ENCODE peak calls at places on chromosomes 7 and 10, in ten cellular contexts. F, C, Q, I, Y, R, L, D, S and K are unnamed samples.

GRCh38 chr10:109893371-109893770 is 29.9 kb downstream of the XPNPEP1 start:
- DNase-seq in F (no peak), C (no peak), Q (no peak), I (no peak), Y (no peak), R (no peak), L (no peak), D (no peak), S (no peak), K (no peak)

GRCh38 chr10:35781643-35782035 is 139.5 kb upstream of the FZD8 start:
- DNase-seq in F (no peak), C (peak; percentile 41), Q (no peak), I (no peak), Y (no peak), R (no peak), L (no peak), D (no peak), S (peak; percentile 28), K (no peak)

GRCh38 chr10:96352587-96352986 is 6.2 kb downstream of the OPALIN start:
- DNase-seq in F (no peak), C (no peak), Q (no peak), I (no peak), Y (no peak), R (no peak), L (no peak), D (no peak), S (no peak), K (no peak)

GRCh38 chr7:97218767-97219166 is 101.3 kb downstream of the SDHAF3 start:
- DNase-seq in F (no peak), C (no peak), Q (no peak), I (no peak), Y (no peak), R (no peak), L (no peak), D (no peak), S (no peak), K (no peak)

GRCh38 chr10:113891476-113891875 is 37.0 kb downstream of the NHLRC2 start:
- DNase-seq in F (no peak), C (no peak), Q (peak; percentile 46), I (no peak), Y (no peak), R (no peak), L (no peak), D (no peak), S (no peak), K (no peak)

GRCh38 chr10:63504145-63504881 is 16.9 kb upstream of the REEP3 start:
- DNase-seq in F (no peak), C (no peak), Q (no peak), I (no peak), Y (no peak), R (no peak), L (no peak), D (no peak), S (no peak), K (no peak)

GRCh38 chr10:94630017-94630688 is 53.4 kb upstream of the CYP2C18 start:
- DNase-seq in F (no peak), C (no peak), Q (peak; percentile 48), I (no peak), Y (no peak), R (no peak), L (no peak), D (peak; percentile 39), S (peak; percentile 43), K (peak; percentile 19)

GRCh38 chr7:125492521-125492920 is 562.9 kb upstream of the POT1 start:
- DNase-seq in F (no peak), C (no peak), Q (no peak), I (no peak), Y (no peak), R (no peak), L (no peak), D (no peak), S (no peak), K (no peak)

GRCh38 chr10:93458821-93459257 is 23.3 kb downstream of the MYOF start:
- DNase-seq in F (peak; percentile 81), C (no peak), Q (peak; percentile 48), I (peak; percentile 75), Y (peak; percentile 95), R (peak; percentile 71), L (peak; percentile 82), D (no peak), S (peak; percentile 99), K (peak; percentile 100)

GRCh38 chr10:26534384-26534783 is 96.2 kb downstream of the APBB1IP start:
- DNase-seq in F (no peak), C (no peak), Q (no peak), I (no peak), Y (no peak), R (no peak), L (no peak), D (no peak), S (peak; percentile 28), K (no peak)
- TF ChIP-seq CTCF in F (no peak), C (peak; percentile 24), Q (no peak), I (no peak), Y (no peak), R (no peak), L (no peak), D (no peak), S (peak; percentile 21), K (peak; percentile 25)

GRCh38 chr7:131305152-131305551 is 22.5 kb upstream of the MKLN1 start:
- DNase-seq in F (no peak), C (no peak), Q (no peak), I (no peak), Y (no peak), R (no peak), L (no peak), D (no peak), S (no peak), K (no peak)

GRCh38 chr7:131302453-131302852 is 25.2 kb upstream of the MKLN1 start:
- DNase-seq in F (no peak), C (no peak), Q (no peak), I (peak; percentile 34), Y (no peak), R (no peak), L (no peak), D (no peak), S (no peak), K (no peak)

GRCh38 chr7:131300572-131301466 is 26.9 kb upstream of the MKLN1 start:
- DNase-seq in F (no peak), C (no peak), Q (no peak), I (no peak), Y (no peak), R (no peak), L (no peak), D (no peak), S (no peak), K (no peak)

GRCh38 chr7:131300078-131300477 is 27.6 kb upstream of the MKLN1 start:
- DNase-seq in F (no peak), C (no peak), Q (no peak), I (no peak), Y (no peak), R (no peak), L (no peak), D (no peak), S (no peak), K (no peak)

GRCh38 chr7:131302876-131303707 is 24.6 kb upstream of the MKLN1 start:
- DNase-seq in F (no peak), C (peak; percentile 11), Q (no peak), I (peak; percentile 46), Y (no peak), R (no peak), L (no peak), D (peak; percentile 30), S (peak; percentile 68), K (no peak)
- TF ChIP-seq CTCF in F (no peak), C (no peak), Q (peak; percentile 45), I (no peak), Y (no peak), R (peak; percentile 57), L (peak; percentile 60), D (peak; percentile 50), S (peak; percentile 62), K (peak; percentile 43)

GRCh38 chr10:120644549-120645410 is 187.8 kb downstream of the PLPP4 start:
- DNase-seq in F (no peak), C (no peak), Q (no peak), I (no peak), Y (no peak), R (no peak), L (no peak), D (no peak), S (no peak), K (no peak)

GRCh38 chr10:120646159-120646558 is 189.1 kb downstream of the PLPP4 start:
- DNase-seq in F (no peak), C (no peak), Q (no peak), I (no peak), Y (no peak), R (no peak), L (no peak), D (no peak), S (no peak), K (no peak)

GRCh38 chr10:120651000-120651399 is 194.0 kb downstream of the PLPP4 start:
- DNase-seq in F (no peak), C (no peak), Q (no peak), I (no peak), Y (no peak), R (no peak), L (no peak), D (no peak), S (no peak), K (no peak)

GRCh38 chr10:120643373-120643772 is 186.3 kb downstream of the PLPP4 start:
- DNase-seq in F (no peak), C (no peak), Q (no peak), I (no peak), Y (no peak), R (no peak), L (no peak), D (no peak), S (no peak), K (no peak)

GRCh38 chr10:120646738-120647427 is 189.9 kb downstream of the PLPP4 start:
- DNase-seq in F (no peak), C (no peak), Q (no peak), I (no peak), Y (no peak), R (no peak), L (no peak), D (no peak), S (no peak), K (no peak)
- TF ChIP-seq CTCF in F (no peak), C (no peak), Q (no peak), I (no peak), Y (no peak), R (no peak), L (no peak), D (no peak), S (no peak), K (no peak)

GRCh38 chr10:24973163-24973562 is 20.8 kb upstream of the PRTFDC1 start:
- DNase-seq in F (no peak), C (no peak), Q (no peak), I (no peak), Y (no peak), R (no peak), L (no peak), D (no peak), S (no peak), K (no peak)

GRCh38 chr10:24979685-24980084 is 27.3 kb upstream of the PRTFDC1 start:
- DNase-seq in F (no peak), C (no peak), Q (no peak), I (no peak), Y (no peak), R (no peak), L (no peak), D (no peak), S (no peak), K (no peak)

GRCh38 chr10:24969732-24970330 is 17.4 kb upstream of the PRTFDC1 start:
- DNase-seq in F (no peak), C (no peak), Q (no peak), I (no peak), Y (no peak), R (no peak), L (no peak), D (no peak), S (no peak), K (no peak)

GRCh38 chr10:24971374-24971773 is 19.0 kb upstream of the PRTFDC1 start:
- DNase-seq in F (no peak), C (no peak), Q (no peak), I (no peak), Y (no peak), R (no peak), L (no peak), D (no peak), S (no peak), K (no peak)

GRCh38 chr10:24974978-24975377 is 22.6 kb upstream of the PRTFDC1 start:
- DNase-seq in F (peak; percentile 70), C (no peak), Q (no peak), I (no peak), Y (peak; percentile 74), R (peak; percentile 77), L (no peak), D (no peak), S (peak; percentile 3), K (no peak)
- TF ChIP-seq CTCF in F (no peak), C (no peak), Q (peak; percentile 36), I (no peak), Y (no peak), R (no peak), L (no peak), D (no peak), S (no peak), K (no peak)